ENCODE peak calls at places on chromosomes 4 and X, in nine cellular contexts. U is foreskin keratinocyte; O is Right ventricle myocardium superior; V is activated naive CD8-positive, alpha-beta T cell treated with anti-CD3 and anti-CD28 coated beads, Interleukin-2, amount 50 U/mL, for 24 hours; Y is mucosa of descending colon; G is activated CD8-positive, alpha-beta memory T cell treated with anti-CD3 and anti-CD28 coated beads, Interleukin-2, amount 10 ng/mL, durations not matched to agents 7 days and 5 days; A is pancreas; Z is left lung; L is activated T-helper 17 cell treated with anti-CD3 and anti-CD28 coated beads, Interleukin-2, amount 50 U/mL, for 72 hours. F is an unnamed sample.
A peak's percentile ranks its signal among the peaks of the same experiment; 100 is the strongest.

GRCh38 chrX:123138473-123138872 is 45.6 kb upstream of the GRIA3 start:
- ATAC-seq in U (no peak), O (no peak), V (no peak), Y (no peak), G (no peak), A (peak; percentile 43), Z (no peak), L (no peak), F (no peak)

GRCh38 chr4:161585011-161585410 is 578.8 kb downstream of the FSTL5 start:
- ATAC-seq in U (no peak), O (no peak), V (no peak), Y (no peak), G (no peak), A (no peak), Z (no peak), L (no peak), F (no peak)

GRCh38 chr4:3518941-3519340 is 13.3 kb downstream of the LRPAP1 start:
- ATAC-seq in U (no peak), O (no peak), V (no peak), Y (no peak), G (no peak), A (no peak), Z (no peak), L (no peak), F (no peak)

GRCh38 chrX:68719904-68720614 is 72.6 kb downstream of the STARD8 start:
- ATAC-seq in U (peak; percentile 26), O (peak; percentile 61), V (no peak), Y (peak; percentile 17), G (no peak), A (peak; percentile 11), Z (peak; percentile 34), L (no peak), F (no peak)

GRCh38 chr4:54439831-54440243 is 210.7 kb downstream of the PDGFRA start:
- ATAC-seq in U (peak; percentile 27), O (peak; percentile 95), V (no peak), Y (peak; percentile 56), G (no peak), A (peak; percentile 71), Z (peak; percentile 83), L (peak; percentile 31), F (no peak)

GRCh38 chr4:113153529-113154101 is 104.2 kb downstream of the ANK2 start:
- ATAC-seq in U (peak; percentile 65), O (peak; percentile 44), V (no peak), Y (no peak), G (no peak), A (peak; percentile 78), Z (peak; percentile 87), L (no peak), F (no peak)

GRCh38 chr4:153451931-153452660 is 14.1 kb upstream of the TMEM131L start:
- ATAC-seq in U (no peak), O (no peak), V (no peak), Y (no peak), G (no peak), A (peak; percentile 76), Z (peak; percentile 30), L (no peak), F (no peak)

GRCh38 chr4:150006197-150006596 is 72.0 kb upstream of the DCLK2 start:
- ATAC-seq in U (no peak), O (peak; percentile 48), V (no peak), Y (no peak), G (no peak), A (peak; percentile 42), Z (no peak), L (no peak), F (no peak)

GRCh38 chr4:123554819-123555499 is 158.4 kb downstream of the SPRY1 start:
- ATAC-seq in U (peak; percentile 21), O (peak; percentile 67), V (no peak), Y (peak; percentile 42), G (no peak), A (peak; percentile 61), Z (peak; percentile 63), L (no peak), F (no peak)

GRCh38 chr4:37243061-37243460 is 1.5 kb upstream of the NWD2 start:
- ATAC-seq in U (no peak), O (no peak), V (no peak), Y (peak; percentile 48), G (no peak), A (peak; percentile 50), Z (no peak), L (no peak), F (no peak)

GRCh38 chr4:15402146-15402545 is 25.7 kb upstream of the C1QTNF7 start:
- ATAC-seq in U (no peak), O (no peak), V (no peak), Y (no peak), G (no peak), A (no peak), Z (peak; percentile 45), L (no peak), F (no peak)

GRCh38 chr4:38387819-38388218 is 276.2 kb upstream of the KLF3 start:
- ATAC-seq in U (no peak), O (peak; percentile 30), V (no peak), Y (no peak), G (no peak), A (no peak), Z (no peak), L (no peak), F (no peak)

GRCh38 chr4:149752729-149753128 is 62.9 kb downstream of the IQCM start:
- ATAC-seq in U (peak; percentile 75), O (no peak), V (no peak), Y (no peak), G (no peak), A (no peak), Z (no peak), L (no peak), F (no peak)

GRCh38 chr4:153159016-153159415 is 45.2 kb upstream of the TRIM2 start:
- ATAC-seq in U (no peak), O (no peak), V (no peak), Y (peak; percentile 78), G (no peak), A (no peak), Z (no peak), L (no peak), F (peak; percentile 19)

GRCh38 chrX:12947545-12948235 is 27.2 kb upstream of the TMSB4X start:
- ATAC-seq in U (no peak), O (no peak), V (no peak), Y (peak; percentile 5), G (no peak), A (peak; percentile 51), Z (no peak), L (no peak), F (no peak)